ENCODE peak calls at places on chromosome 12, in ten cellular contexts. J, Q, O, N, Z, S, X, P, R and F are unnamed samples.

GRCh38 chr12:54388214-54389138 is 3.9 kb upstream of the ZNF385A start:
- DNase-seq in P (no peak), N (no peak), X (no peak), Z (no peak), Q (no peak), S (no peak), J (no peak), R (no peak), O (no peak), F (no peak)

GRCh38 chr12:51864701-51865469 is 16.4 kb upstream of the FIGNL2 start:
- DNase-seq in Q (no peak), Z (no peak), S (no peak), R (no peak), P (no peak), O (no peak), N (no peak), X (no peak), J (no peak), F (no peak)

GRCh38 chr12:65810036-65810435 is 14.2 kb upstream of the HMGA2 start:
- DNase-seq in N (no peak), O (no peak), Z (peak), X (no peak), J (no peak), Q (no peak), R (no peak), P (no peak), S (no peak), F (no peak)

GRCh38 chr12:23631991-23632390 is 317.5 kb downstream of the SOX5 start:
- DNase-seq in R (no peak), Q (no peak), N (no peak), Z (no peak), S (peak), X (no peak), O (no peak), J (no peak), P (no peak), F (no peak)

GRCh38 chr12:62900686-62901272 is 34.2 kb downstream of the PPM1H start:
- DNase-seq in Q (no peak), J (no peak), N (no peak), R (no peak), Z (no peak), P (no peak), O (peak), S (peak), X (no peak), F (no peak)

GRCh38 chr12:64992641-64993040 is 128.5 kb downstream of the WIF1 start:
- DNase-seq in N (no peak), O (no peak), S (no peak), R (no peak), J (no peak), X (no peak), Z (no peak), Q (no peak), P (no peak), F (no peak)

GRCh38 chr12:39145175-39145999 is 240.0 kb upstream of the CPNE8 start:
- DNase-seq in X (peak), S (peak), J (no peak), Q (peak), O (no peak), N (peak), Z (no peak), P (no peak), R (peak), F (peak)

GRCh38 chr12:1069846-1070245 is 78.8 kb downstream of the ERC1 start:
- DNase-seq in S (no peak), Q (no peak), X (no peak), O (no peak), P (no peak), J (no peak), Z (no peak), R (no peak), N (no peak), F (no peak)

GRCh38 chr12:124386059-124386458 is 91.2 kb downstream of the RFLNA start:
- DNase-seq in J (no peak), Q (no peak), O (no peak), X (no peak), Z (no peak), P (peak), S (peak), N (no peak), R (no peak), F (no peak)

GRCh38 chr12:43882578-43883178 is 46.8 kb downstream of the TMEM117 start:
- DNase-seq in R (peak), S (peak), N (peak), Q (peak), Z (peak), X (no peak), P (no peak), J (peak), O (peak), F (peak)

GRCh38 chr12:100186071-100186470 is 14.5 kb upstream of the ACTR6 start:
- DNase-seq in N (no peak), J (no peak), O (no peak), Z (no peak), R (no peak), S (no peak), X (no peak), P (no peak), Q (no peak), F (no peak)

GRCh38 chr12:57461326-57461903 is 1.8 kb downstream of the GLI1 start:
- DNase-seq in Z (no peak), O (peak), R (peak), J (peak), Q (peak), X (peak), S (peak), N (no peak), P (peak), F (peak)

GRCh38 chr12:13367973-13368372 is 171.4 kb downstream of the EMP1 start:
- DNase-seq in N (no peak), O (no peak), S (no peak), P (no peak), Z (no peak), X (no peak), R (no peak), J (no peak), Q (no peak), F (no peak)

GRCh38 chr12:60335765-60336164 is 739.9 kb downstream of the SLC16A7 start:
- DNase-seq in X (no peak), Q (no peak), O (no peak), J (no peak), Z (peak), P (no peak), S (peak), N (no peak), R (no peak), F (no peak)

GRCh38 chr12:78407722-78408121 is 456.9 kb upstream of the SYT1 start:
- DNase-seq in S (peak), Q (no peak), O (no peak), N (no peak), Z (no peak), J (no peak), P (no peak), R (no peak), X (no peak), F (no peak)

GRCh38 chr12:115396567-115396966 is 712.6 kb upstream of the TBX3 start:
- DNase-seq in N (no peak), Z (no peak), S (no peak), J (no peak), P (no peak), O (no peak), X (no peak), Q (no peak), R (no peak), F (no peak)

GRCh38 chr12:9113987-9114309 is 1.8 kb downstream of the A2M start:
- DNase-seq in P (no peak), O (no peak), Q (no peak), Z (no peak), N (no peak), J (no peak), X (no peak), R (no peak), S (no peak), F (no peak)

GRCh38 chr12:51028126-51028810 is 2.1 kb upstream of the SLC11A2 start:
- DNase-seq in R (peak), S (peak), X (no peak), P (no peak), J (no peak), O (peak), Z (peak), N (peak), Q (no peak), F (peak)

GRCh38 chr12:94240171-94240570 is 91.8 kb downstream of the PLXNC1 start:
- DNase-seq in X (no peak), J (peak), P (no peak), Q (no peak), N (peak), O (no peak), Z (no peak), R (no peak), S (no peak), F (no peak)

GRCh38 chr12:27191531-27191930 is 52.6 kb upstream of the STK38L start:
- DNase-seq in S (no peak), P (no peak), Q (no peak), R (no peak), J (no peak), N (no peak), X (no peak), O (no peak), Z (no peak), F (no peak)

GRCh38 chr12:46461459-46461858 is 88.9 kb upstream of the SLC38A2 start:
- DNase-seq in Z (no peak), P (peak), Q (no peak), O (no peak), S (no peak), N (no peak), J (no peak), X (peak), R (no peak), F (no peak)

GRCh38 chr12:92139634-92140555 is 5.8 kb downstream of the BTG1 start:
- DNase-seq in P (no peak), J (no peak), Q (no peak), N (no peak), S (peak), R (no peak), Z (no peak), O (no peak), X (no peak), F (no peak)

GRCh38 chr12:78101946-78102635 is 271.4 kb downstream of the NAV3 start:
- DNase-seq in J (no peak), Q (no peak), R (no peak), S (no peak), O (no peak), N (no peak), X (no peak), P (no peak), Z (no peak), F (no peak)

GRCh38 chr12:25806271-25806670 is 152.2 kb upstream of the RASSF8 start:
- DNase-seq in J (no peak), Q (no peak), S (peak), O (no peak), N (no peak), X (no peak), R (peak), P (no peak), Z (no peak), F (no peak)

GRCh38 chr12:1083888-1084262 is 92.9 kb downstream of the ERC1 start:
- DNase-seq in Q (no peak), J (no peak), X (no peak), R (no peak), N (peak), O (peak), Z (peak), S (peak), P (peak), F (no peak)

GRCh38 chr12:19707948-19708409 is 268.7 kb downstream of the AEBP2 start:
- DNase-seq in R (no peak), X (no peak), N (no peak), Z (peak), O (no peak), S (peak), Q (no peak), J (no peak), P (no peak), F (no peak)

GRCh38 chr12:75666126-75666979 is 154.9 kb upstream of the KRR1 start:
- DNase-seq in P (no peak), R (no peak), Q (no peak), X (no peak), N (no peak), O (no peak), J (no peak), S (peak), Z (no peak), F (no peak)

GRCh38 chr12:6074394-6074793 is 50.1 kb downstream of the VWF start:
- DNase-seq in O (no peak), Q (no peak), J (no peak), X (no peak), S (no peak), N (no peak), R (peak), P (no peak), Z (no peak), F (no peak)

GRCh38 chr12:51972424-51972812 is 20.9 kb downstream of the ACVR1B start:
- DNase-seq in J (no peak), R (no peak), Z (no peak), S (no peak), X (no peak), O (no peak), Q (no peak), P (no peak), N (no peak), F (no peak)

GRCh38 chr12:85036736-85037135 is 585 bp downstream of the LRRIQ1 start:
- DNase-seq in Q (no peak), Z (no peak), O (no peak), S (no peak), X (no peak), N (no peak), P (no peak), J (no peak), R (no peak), F (no peak)

GRCh38 chr12:9071518-9071917 is 44.2 kb downstream of the A2M start:
- DNase-seq in Z (no peak), N (no peak), P (no peak), X (no peak), J (no peak), O (no peak), R (no peak), Q (no peak), S (no peak), F (no peak)

GRCh38 chr12:119183942-119184695 is 5.4 kb downstream of the HSPB8 start:
- DNase-seq in Q (no peak), J (no peak), Z (no peak), N (no peak), R (no peak), O (no peak), P (no peak), S (peak), X (no peak), F (no peak)

GRCh38 chr12:10393291-10393690 is 3.5 kb upstream of the KLRK1 start:
- DNase-seq in O (no peak), S (no peak), P (no peak), N (no peak), R (no peak), Z (no peak), Q (no peak), X (no peak), J (no peak), F (no peak)

GRCh38 chr12:32455607-32456063 is 56.3 kb downstream of the FGD4 start:
- DNase-seq in P (no peak), S (peak), Q (peak), R (no peak), O (peak), Z (peak), X (no peak), N (peak), J (peak), F (no peak)

GRCh38 chr12:45336331-45336730 is 120.4 kb downstream of the ANO6 start:
- DNase-seq in X (no peak), Q (no peak), O (no peak), R (no peak), P (no peak), J (no peak), S (peak), N (no peak), Z (peak), F (no peak)